ENCODE peak calls at places on chromosomes 3 and 15, in eight cellular contexts. Q is head of caudate nucleus, G is pons, X is T-helper 9 cell, V is kidney tubule cell, B is NCI-H510A treated with DMSO at 0.1 percent for 48 hours, W is islet precursor cell, D is transverse colon. Y is an unnamed sample.

GRCh38 chr3:48723725-48724124 is 6.7 kb upstream of the IP6K2 start:
- DNase-seq in Q (no peak), G (no peak), X (no peak), V (no peak), B (no peak), W (no peak), D (no peak), Y (no peak)

GRCh38 chr15:68552344-68552743 is 26.4 kb upstream of the CORO2B start:
- DNase-seq in Q (no peak), G (no peak), X (no peak), V (no peak), B (no peak), W (no peak), D (no peak), Y (no peak)

GRCh38 chr3:189204467-189204866 is 32.7 kb downstream of the TPRG1 start:
- DNase-seq in Q (no peak), G (no peak), X (no peak), V (no peak), B (no peak), W (peak; percentile 77), D (no peak), Y (peak; percentile 12)

GRCh38 chr15:88954431-88955277 is 41.5 kb upstream of the MFGE8 start:
- DNase-seq in Q (peak; percentile 76), G (peak; percentile 62), X (no peak), V (no peak), B (no peak), W (no peak), D (no peak), Y (no peak)

GRCh38 chr15:73813071-73813470 is 59.9 kb upstream of the INSYN1 start:
- DNase-seq in Q (no peak), G (no peak), X (no peak), V (no peak), B (no peak), W (no peak), D (no peak), Y (no peak)

GRCh38 chr3:183369626-183370025 is 58.8 kb downstream of the MCF2L2 start:
- DNase-seq in Q (no peak), G (no peak), X (no peak), V (no peak), B (no peak), W (no peak), D (no peak), Y (no peak)

GRCh38 chr3:66539466-66539989 is 38.7 kb upstream of the LRIG1 start:
- DNase-seq in Q (no peak), G (no peak), X (no peak), V (no peak), B (no peak), W (peak; percentile 16), D (no peak), Y (no peak)

GRCh38 chr3:138458774-138459499 is 24.5 kb downstream of the ESYT3 start:
- DNase-seq in Q (no peak), G (no peak), X (no peak), V (no peak), B (no peak), W (peak; percentile 43), D (no peak), Y (no peak)

Y was measured in endothelial cell.